ENCODE peak calls at places on chromosome 1, in eight cellular contexts. Y is thoracic aorta, K is astrocyte, C is A549, E is astrocyte of the spinal cord, Q is brain microvascular endothelial cell, J is lower leg skin, G is PC-9. H is an unnamed sample.

GRCh38 chr1:43358121-43358745 is 548 bp upstream of the CDC20 start:
- DNase-seq in Y (no peak), K (peak; percentile 41), C (peak; percentile 72), E (peak; percentile 58), Q (no peak), J (no peak), G (peak; percentile 49), H (peak; percentile 38)

GRCh38 chr1:162212713-162213112 is 143.2 kb downstream of the NOS1AP start:
- DNase-seq in Y (no peak), K (no peak), C (no peak), E (no peak), Q (no peak), J (no peak), G (no peak), H (no peak)

GRCh38 chr1:17250601-17251000 is 1.7 kb downstream of the PADI3 start:
- DNase-seq in Y (no peak), K (no peak), C (peak; percentile 82), E (no peak), Q (no peak), J (no peak), G (peak; percentile 97), H (no peak)

GRCh38 chr1:4016351-4017130 is 116.5 kb upstream of the C1orf174 start:
- DNase-seq in Y (no peak), K (no peak), C (no peak), E (no peak), Q (no peak), J (peak; percentile 68), G (no peak), H (no peak)

GRCh38 chr1:11320153-11320936 is 47.3 kb downstream of the UBIAD1 start:
- DNase-seq in Y (no peak), K (no peak), C (peak; percentile 11), E (no peak), Q (no peak), J (no peak), G (peak; percentile 17), H (no peak)

GRCh38 chr1:79207331-79207730 is 200.8 kb upstream of the ADGRL4 start:
- DNase-seq in Y (no peak), K (no peak), C (no peak), E (no peak), Q (no peak), J (no peak), G (no peak), H (no peak)

GRCh38 chr1:20981903-20982695 is 194.6 kb downstream of the EIF4G3 start:
- DNase-seq in Y (no peak), K (peak; percentile 44), C (peak; percentile 14), E (peak; percentile 46), Q (peak; percentile 10), J (no peak), G (no peak), H (peak; percentile 16)

GRCh38 chr1:65722461-65722860 is 70.2 kb upstream of the PDE4B start:
- DNase-seq in Y (no peak), K (no peak), C (no peak), E (no peak), Q (no peak), J (no peak), G (no peak), H (no peak)

GRCh38 chr1:51265618-51266017 is 29.5 kb downstream of the RNF11 start:
- DNase-seq in Y (no peak), K (no peak), C (no peak), E (no peak), Q (no peak), J (no peak), G (no peak), H (no peak)

GRCh38 chr1:6071219-6071618 is 25.5 kb downstream of the KCNAB2 start:
- DNase-seq in Y (no peak), K (no peak), C (no peak), E (no peak), Q (no peak), J (no peak), G (no peak), H (no peak)

GRCh38 chr1:6069573-6069972 is 23.9 kb downstream of the KCNAB2 start:
- DNase-seq in Y (no peak), K (no peak), C (no peak), E (no peak), Q (no peak), J (no peak), G (no peak), H (no peak)

GRCh38 chr1:6073480-6074053 is 27.9 kb downstream of the KCNAB2 start:
- DNase-seq in Y (no peak), K (no peak), C (no peak), E (no peak), Q (no peak), J (no peak), G (no peak), H (no peak)

GRCh38 chr1:6072774-6073479 is 27.2 kb downstream of the KCNAB2 start:
- DNase-seq in Y (no peak), K (no peak), C (no peak), E (no peak), Q (no peak), J (no peak), G (no peak), H (no peak)

DNA sequence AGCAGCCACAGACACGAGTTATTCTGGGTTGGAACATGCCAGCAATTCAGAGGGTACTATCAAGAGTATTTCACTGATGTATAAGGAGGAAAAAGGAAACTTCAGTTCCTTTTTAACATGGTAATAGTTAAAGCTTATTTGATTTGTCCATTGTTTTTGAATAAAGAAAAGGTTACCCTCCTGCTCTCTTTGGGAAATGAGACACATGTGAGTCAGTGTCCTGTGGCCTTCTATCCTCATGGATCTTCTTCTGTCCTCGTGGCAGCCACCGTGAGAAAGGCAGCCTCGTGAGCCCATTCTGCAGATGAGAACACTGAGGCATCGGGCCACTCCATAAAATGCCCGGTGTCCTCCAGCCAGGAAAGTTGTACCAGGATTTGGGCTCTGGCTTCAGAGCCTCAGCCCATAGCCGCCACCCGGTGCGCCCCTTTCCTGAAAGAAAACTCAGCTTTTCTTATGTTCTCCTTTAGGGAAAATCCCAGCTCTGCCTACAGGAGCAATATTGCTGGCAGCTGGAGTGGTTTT is 24.8 kb downstream of the KCNAB2 start:
- DNase-seq in Y (no peak), K (no peak), C (no peak), E (no peak), Q (no peak), J (no peak), G (no peak), H (no peak)
- TF ChIP-seq CTCF in Y (no peak), K (no peak), C (no peak), E (no peak), Q (no peak), J (no peak), G (no peak), H (no peak)

GRCh38 chr1:175192630-175193338 is at the start of gene KIAA0040:
- DNase-seq in Y (peak; percentile 51), K (peak; percentile 8), C (peak; percentile 62), E (peak; percentile 6), Q (no peak), J (peak; percentile 94), G (peak; percentile 83), H (no peak)

GRCh38 chr1:175191654-175192053 is 922 bp downstream of the KIAA0040 start:
- DNase-seq in Y (no peak), K (no peak), C (no peak), E (no peak), Q (no peak), J (no peak), G (no peak), H (no peak)

GRCh38 chr1:175193339-175193950 is 869 bp upstream of the KIAA0040 start:
- DNase-seq in Y (no peak), K (no peak), C (no peak), E (no peak), Q (no peak), J (no peak), G (no peak), H (no peak)

GRCh38 chr1:175195281-175195680 is 2.7 kb upstream of the KIAA0040 start:
- DNase-seq in Y (no peak), K (no peak), C (no peak), E (no peak), Q (no peak), J (no peak), G (no peak), H (no peak)

DNA sequence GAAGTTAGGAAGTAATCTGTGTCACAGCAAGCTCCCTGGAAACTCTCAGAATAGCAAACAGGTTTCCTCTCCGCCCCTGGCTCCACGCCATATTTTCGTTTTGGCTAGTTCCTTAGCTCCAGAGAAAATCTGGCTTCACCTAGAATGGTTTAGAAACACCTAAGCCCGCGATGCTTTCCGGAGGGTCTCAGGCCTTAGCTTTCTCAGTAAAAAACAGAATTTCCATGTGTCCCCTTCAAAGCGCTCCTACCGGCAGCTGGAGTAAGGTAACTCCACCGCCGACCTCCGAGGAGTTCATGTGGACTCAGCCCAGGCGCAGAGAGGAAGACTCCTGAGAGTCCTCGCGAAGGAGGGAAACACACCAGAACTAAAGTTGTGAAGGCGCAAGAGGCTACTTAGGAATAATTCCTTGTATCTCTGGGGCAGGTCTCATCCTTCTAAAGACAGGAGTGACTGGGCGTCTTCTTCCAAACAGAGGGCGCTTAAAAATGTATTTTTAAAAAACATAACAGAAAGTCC is 406 bp downstream of the KIAA0040 start:
- DNase-seq in Y (no peak), K (no peak), C (peak; percentile 7), E (peak; percentile 14), Q (no peak), J (peak; percentile 94), G (peak; percentile 56), H (no peak)
- TF ChIP-seq CTCF in Y (no peak), K (no peak), C (no peak), E (no peak), Q (no peak), J (no peak), G (no peak), H (no peak)

DNA sequence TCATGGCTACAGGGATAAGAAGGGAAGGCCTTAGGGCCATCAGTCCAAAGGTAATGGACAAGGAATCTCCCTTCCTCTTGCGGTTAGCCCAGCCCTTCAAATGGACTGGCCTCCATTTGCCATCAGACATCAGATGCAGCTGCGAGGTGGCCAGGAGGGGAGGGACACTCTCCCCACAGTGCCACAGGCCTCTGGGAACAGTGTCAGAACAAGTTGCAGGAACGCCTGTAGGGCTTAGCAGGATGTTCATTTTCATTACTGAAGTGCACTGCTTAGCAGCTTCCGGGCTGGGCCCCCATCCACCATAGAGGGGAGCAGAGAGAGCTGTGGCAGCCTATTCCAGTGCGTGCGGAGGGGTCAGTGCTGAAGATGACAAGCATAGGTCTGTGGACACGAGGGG is 127.5 kb downstream of the GALNT2 start:
- DNase-seq in Y (no peak), K (no peak), C (no peak), E (no peak), Q (no peak), J (peak; percentile 34), G (no peak), H (no peak)
- TF ChIP-seq CTCF in Y (no peak), K (no peak), C (no peak), E (no peak), Q (no peak), J (no peak), G (no peak), H (no peak)

GRCh38 chr1:235516862-235517446 is 12.7 kb upstream of the B3GALNT2 start:
- DNase-seq in Y (no peak), K (no peak), C (no peak), E (no peak), Q (no peak), J (no peak), G (no peak), H (no peak)

GRCh38 chr1:235511470-235512240 is 7.4 kb upstream of the B3GALNT2 start:
- DNase-seq in Y (no peak), K (peak; percentile 49), C (peak; percentile 47), E (no peak), Q (peak; percentile 64), J (no peak), G (no peak), H (peak; percentile 23)

GRCh38 chr1:235515844-235516512 is 11.7 kb upstream of the B3GALNT2 start:
- DNase-seq in Y (no peak), K (no peak), C (no peak), E (no peak), Q (no peak), J (no peak), G (no peak), H (no peak)

GRCh38 chr1:235513495-235514366 is 9.5 kb upstream of the B3GALNT2 start:
- DNase-seq in Y (no peak), K (peak; percentile 45), C (peak; percentile 74), E (peak; percentile 77), Q (peak; percentile 75), J (no peak), G (peak; percentile 34), H (peak; percentile 70)
- TF ChIP-seq CTCF in Y (peak; percentile 81), K (peak; percentile 97), C (peak; percentile 96), E (peak; percentile 95), Q (peak; percentile 81), J (no peak), G (peak; percentile 93), H (peak; percentile 98)